ENCODE peak calls at places on chromosomes 2 and 18, in four cellular contexts. One of them, this sample, is unnamed.

GRCh38 chr18:77366725-77367641 is 117.3 kb downstream of the GALR1 start:
- DNase-seq in HCT116: no peak
- DNase-seq in GM12891: no peak
- DNase-seq in breast epithelium: no peak
- DNase-seq in this sample: no peak

GRCh38 chr2:179917272-179917671 is 55.9 kb upstream of the ZNF385B start:
- DNase-seq in HCT116: no peak
- DNase-seq in breast epithelium: no peak
- DNase-seq in GM12891: no peak
- DNase-seq in this sample: no peak

GRCh38 chr2:64865073-64865830 is 123.9 kb upstream of the SLC1A4 start:
- DNase-seq in HCT116: no peak
- DNase-seq in GM12891: peak; percentile 85
- DNase-seq in breast epithelium: peak; percentile 76
- DNase-seq in this sample: peak; percentile 81

GRCh38 chr2:238475034-238475433 is 48.3 kb downstream of the ASB1 start:
- DNase-seq in breast epithelium: no peak
- DNase-seq in GM12891: no peak
- DNase-seq in HCT116: no peak
- DNase-seq in this sample: no peak

GRCh38 chr2:9110893-9111569 is 95.6 kb upstream of the ASAP2 start:
- DNase-seq in HCT116: no peak
- DNase-seq in breast epithelium: no peak
- DNase-seq in GM12891: no peak
- DNase-seq in this sample: peak; percentile 21

GRCh38 chr2:239363946-239364637 is 36.7 kb downstream of the HDAC4 start:
- DNase-seq in GM12891: no peak
- DNase-seq in breast epithelium: peak; percentile 40
- DNase-seq in HCT116: no peak
- DNase-seq in this sample: no peak

GRCh38 chr2:43467889-43468288 is 127.9 kb downstream of the THADA start:
- DNase-seq in GM12891: no peak
- DNase-seq in HCT116: no peak
- DNase-seq in breast epithelium: no peak
- DNase-seq in this sample: no peak

GRCh38 chr2:142100139-142100873 is 30.5 kb downstream of the LRP1B start:
- DNase-seq in breast epithelium: no peak
- DNase-seq in HCT116: no peak
- DNase-seq in GM12891: no peak
- DNase-seq in this sample: no peak

GRCh38 chr2:178397002-178397605 is 53.9 kb downstream of the PRKRA start:
- DNase-seq in breast epithelium: no peak
- DNase-seq in HCT116: peak; percentile 33
- DNase-seq in GM12891: no peak
- DNase-seq in this sample: peak; percentile 41

GRCh38 chr18:25230658-25231326 is 121.2 kb downstream of the ZNF521 start:
- DNase-seq in HCT116: no peak
- DNase-seq in breast epithelium: peak; percentile 65
- DNase-seq in GM12891: no peak
- DNase-seq in this sample: no peak

GRCh38 chr18:71020342-71021096 is 731.7 kb downstream of the SOCS6 start:
- DNase-seq in GM12891: no peak
- DNase-seq in breast epithelium: no peak
- DNase-seq in HCT116: no peak
- DNase-seq in this sample: no peak

GRCh38 chr2:234687718-234688475 is 191.0 kb upstream of the ARL4C start:
- DNase-seq in breast epithelium: no peak
- DNase-seq in GM12891: no peak
- DNase-seq in HCT116: no peak
- DNase-seq in this sample: no peak

GRCh38 chr18:49849331-49850217 is 36.2 kb upstream of the ACAA2 start:
- DNase-seq in GM12891: no peak
- DNase-seq in breast epithelium: no peak
- DNase-seq in HCT116: peak; percentile 96
- DNase-seq in this sample: no peak
- TF ChIP-seq POLR2A in GM12891: no peak
- TF ChIP-seq POLR2A in breast epithelium: no peak
- TF ChIP-seq POLR2A in HCT116: no peak
- TF ChIP-seq POLR2A in this sample: no peak

GRCh38 chr2:101771911-101772321 is 74.4 kb downstream of the MAP4K4 start:
- DNase-seq in GM12891: no peak
- DNase-seq in breast epithelium: no peak
- DNase-seq in HCT116: no peak
- DNase-seq in this sample: no peak
- TF ChIP-seq POLR2A in GM12891: no peak
- TF ChIP-seq POLR2A in breast epithelium: no peak
- TF ChIP-seq POLR2A in HCT116: no peak
- TF ChIP-seq POLR2A in this sample: no peak

GRCh38 chr2:189614585-189614984 is 34.0 kb upstream of the SLC40A1 start:
- DNase-seq in HCT116: no peak
- DNase-seq in breast epithelium: no peak
- DNase-seq in GM12891: no peak
- DNase-seq in this sample: peak; percentile 22

GRCh38 chr2:189609853-189610252 is 29.3 kb upstream of the SLC40A1 start:
- DNase-seq in breast epithelium: no peak
- DNase-seq in HCT116: no peak
- DNase-seq in GM12891: no peak
- DNase-seq in this sample: no peak

GRCh38 chr2:189613650-189614420 is 33.2 kb upstream of the SLC40A1 start:
- DNase-seq in breast epithelium: no peak
- DNase-seq in GM12891: no peak
- DNase-seq in HCT116: no peak
- DNase-seq in this sample: peak; percentile 74

GRCh38 chr2:189610700-189611099 is 30.1 kb upstream of the SLC40A1 start:
- DNase-seq in GM12891: no peak
- DNase-seq in breast epithelium: no peak
- DNase-seq in HCT116: no peak
- DNase-seq in this sample: no peak

DNA sequence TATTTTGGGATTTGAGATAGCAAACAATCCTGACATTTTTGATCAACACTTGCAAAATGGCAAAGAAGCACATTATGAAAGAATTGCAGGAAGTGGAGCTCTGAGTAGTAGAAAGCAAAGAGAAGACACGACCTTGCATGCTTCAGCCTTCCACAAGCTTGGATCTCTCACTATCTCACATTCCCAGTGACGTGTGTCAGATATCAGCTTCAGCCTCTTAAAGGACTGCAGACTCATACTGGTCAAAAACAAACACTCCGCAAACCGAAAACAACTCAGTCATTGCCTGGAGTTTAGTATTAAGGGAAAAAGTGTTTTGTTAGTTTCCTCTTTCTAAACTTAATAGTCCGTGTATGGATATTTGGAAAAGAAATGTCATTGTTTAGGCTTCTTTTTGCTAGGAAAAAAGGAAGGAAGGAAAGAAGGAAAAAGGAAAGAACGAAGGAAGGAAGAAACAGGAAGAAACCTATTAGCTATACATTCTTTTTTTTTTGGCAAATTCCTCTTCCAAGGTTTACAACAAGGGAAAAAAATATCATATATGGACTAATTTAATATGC is 32.6 kb upstream of the SLC40A1 start:
- DNase-seq in GM12891: no peak
- DNase-seq in breast epithelium: no peak
- DNase-seq in HCT116: no peak
- DNase-seq in this sample: peak; percentile 94
- TF ChIP-seq POLR2A in GM12891: no peak
- TF ChIP-seq POLR2A in breast epithelium: no peak
- TF ChIP-seq POLR2A in HCT116: no peak
- TF ChIP-seq POLR2A in this sample: peak; percentile 78

GRCh38 chr18:51153659-51154371 is 43.7 kb downstream of the MEX3C start:
- DNase-seq in GM12891: peak; percentile 38
- DNase-seq in HCT116: no peak
- DNase-seq in breast epithelium: no peak
- DNase-seq in this sample: no peak
- TF ChIP-seq POLR2A in GM12891: no peak
- TF ChIP-seq POLR2A in HCT116: no peak
- TF ChIP-seq POLR2A in breast epithelium: no peak
- TF ChIP-seq POLR2A in this sample: no peak

GRCh38 chr18:21629089-21629832 is 17.1 kb downstream of the SNRPD1 start:
- DNase-seq in breast epithelium: no peak
- DNase-seq in HCT116: no peak
- DNase-seq in GM12891: no peak
- DNase-seq in this sample: no peak
- TF ChIP-seq POLR2A in breast epithelium: no peak
- TF ChIP-seq POLR2A in HCT116: no peak
- TF ChIP-seq POLR2A in GM12891: no peak
- TF ChIP-seq POLR2A in this sample: no peak

DNA sequence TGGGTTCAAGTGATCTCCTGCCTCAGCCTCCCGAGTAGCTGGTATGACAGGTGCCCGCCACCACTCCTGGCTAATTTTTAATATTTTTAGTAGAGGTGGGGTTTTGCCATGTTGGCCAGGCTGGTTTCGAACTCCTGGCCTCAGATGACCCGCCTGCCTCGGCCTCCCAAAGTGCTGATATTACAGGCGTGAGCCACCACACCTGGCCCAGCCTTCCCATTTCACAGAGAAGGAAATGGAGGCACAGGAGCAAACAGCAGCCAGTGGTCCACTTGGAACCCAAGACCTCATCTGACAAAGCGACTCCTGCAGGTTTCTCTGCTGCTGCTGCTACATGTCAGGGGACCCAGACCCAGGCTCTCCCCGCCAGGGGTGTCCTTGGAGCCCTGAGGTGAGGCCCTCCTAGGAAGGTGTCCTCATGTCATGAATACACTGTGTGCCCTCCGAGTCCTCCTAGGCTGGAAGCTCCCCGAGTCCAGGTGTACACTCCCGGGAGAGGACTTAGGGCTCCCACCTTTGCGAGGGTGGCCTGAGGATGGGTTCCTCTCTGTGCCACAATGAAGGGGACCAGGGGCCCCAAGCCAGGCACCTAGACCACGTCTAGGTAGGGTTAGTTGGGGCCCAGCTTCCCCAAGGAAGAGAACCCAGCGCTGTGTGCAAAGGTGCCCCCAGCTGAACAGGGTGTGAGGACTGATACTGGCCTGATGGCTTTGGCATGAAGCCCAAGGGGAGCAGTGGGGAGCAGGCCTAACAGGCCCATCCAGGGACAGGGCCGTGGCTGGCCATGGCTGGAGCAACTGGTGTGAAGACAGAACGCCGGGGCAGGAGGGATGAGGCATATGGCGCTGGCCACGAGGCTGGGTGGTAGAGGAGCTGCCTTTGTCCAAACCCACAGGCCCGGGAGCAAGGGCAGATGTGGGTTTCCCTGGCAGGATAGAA is 56.1 kb downstream of the HS6ST1 start:
- DNase-seq in breast epithelium: no peak
- DNase-seq in HCT116: no peak
- DNase-seq in GM12891: no peak
- DNase-seq in this sample: no peak
- TF ChIP-seq POLR2A in breast epithelium: no peak
- TF ChIP-seq POLR2A in HCT116: no peak
- TF ChIP-seq POLR2A in GM12891: no peak
- TF ChIP-seq POLR2A in this sample: no peak

DNA sequence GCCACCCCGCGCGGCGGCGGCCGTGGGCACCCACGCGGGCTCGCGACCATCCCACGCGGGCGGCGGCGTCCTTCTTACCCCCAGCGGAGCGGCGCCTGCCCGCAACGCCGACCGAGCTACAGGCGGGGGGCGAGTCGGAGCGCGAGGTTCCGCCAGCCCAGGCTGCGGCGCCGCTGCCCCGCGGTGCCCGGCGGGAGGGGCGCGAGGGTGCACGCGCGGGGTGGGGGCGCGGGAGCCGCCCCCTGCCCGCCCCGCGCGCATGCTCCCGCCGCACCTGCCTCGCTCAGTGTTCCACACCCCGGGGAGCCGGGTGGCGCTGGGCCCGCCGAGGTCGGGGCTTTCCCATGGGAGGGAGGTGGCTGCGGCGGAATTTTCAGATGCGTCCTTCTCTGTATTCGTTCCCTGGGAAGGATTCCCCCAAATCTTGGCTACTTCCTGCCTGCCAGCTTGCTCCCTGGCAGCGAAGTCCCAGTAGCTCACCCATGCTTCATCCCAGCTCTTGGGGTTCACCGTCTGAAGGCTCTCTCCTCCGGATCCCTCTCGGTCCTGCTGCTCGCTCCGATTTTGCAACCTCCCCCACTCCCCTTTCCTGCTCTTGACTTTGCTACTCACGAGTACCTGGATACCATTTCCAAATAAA is at the start of gene L3MBTL4:
- DNase-seq in HCT116: no peak
- DNase-seq in breast epithelium: no peak
- DNase-seq in GM12891: peak; percentile 24
- DNase-seq in this sample: no peak
- TF ChIP-seq POLR2A in HCT116: no peak
- TF ChIP-seq POLR2A in breast epithelium: no peak
- TF ChIP-seq POLR2A in GM12891: no peak
- TF ChIP-seq POLR2A in this sample: no peak

DNA sequence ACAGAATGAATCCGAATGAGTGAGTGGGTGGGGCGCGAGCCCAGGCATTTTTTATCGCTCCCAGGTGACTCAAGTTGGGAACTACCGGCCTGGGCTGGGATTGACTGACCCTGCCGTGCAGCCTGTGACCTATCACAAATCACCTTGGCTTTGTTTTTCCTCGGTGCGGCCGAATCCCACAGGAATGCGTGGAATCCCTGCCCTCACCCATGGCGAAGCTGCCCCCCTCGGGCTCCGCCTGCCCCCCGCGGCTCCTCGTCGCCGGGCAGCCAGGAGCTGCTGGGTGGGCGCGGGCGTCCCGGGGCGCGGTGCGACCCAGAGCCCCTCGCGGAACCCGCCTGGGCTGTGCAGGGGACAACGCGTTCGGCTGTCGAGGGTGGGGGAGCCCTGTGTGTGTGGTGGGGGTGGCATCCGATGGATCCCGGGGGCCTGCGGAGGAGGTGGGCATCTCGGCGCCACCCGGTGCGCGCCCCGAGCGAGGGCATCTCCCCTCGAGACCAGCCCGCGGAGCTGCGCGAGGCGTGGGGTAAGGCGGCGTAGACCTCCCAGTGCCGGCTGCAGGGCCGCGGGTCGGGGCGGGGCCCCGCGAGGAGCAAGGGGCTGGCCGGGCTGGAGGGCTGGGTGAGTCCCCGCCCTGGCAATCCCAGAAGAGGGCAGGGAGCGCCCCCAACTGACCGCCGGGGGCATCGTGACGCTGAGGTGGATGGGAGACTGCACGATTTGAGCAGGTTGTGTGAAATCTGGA is 16.5 kb downstream of the B3GNT7 start:
- DNase-seq in GM12891: peak; percentile 84
- DNase-seq in breast epithelium: peak; percentile 86
- DNase-seq in HCT116: peak; percentile 31
- DNase-seq in this sample: peak; percentile 79
- TF ChIP-seq POLR2A in GM12891: no peak
- TF ChIP-seq POLR2A in breast epithelium: no peak
- TF ChIP-seq POLR2A in HCT116: no peak
- TF ChIP-seq POLR2A in this sample: no peak